ENCODE peak calls at places on chromosomes 3 and 15, in five cellular contexts. X is ovary; W is naive thymus-derived CD4-positive, alpha-beta T cell; E is lung; V is mammary epithelial cell. Y is an unnamed sample. For H3K4me1, the result is how much of the 10 kb centered on the place peaks cover.

GRCh38 chr15:51380999-51381806 is 39.7 kb downstream of the GLDN start:
- DNase-seq in X (no peak), W (no peak), E (peak), V (peak), Y (peak)

GRCh38 chr3:180280601-180281000 is 243.9 kb upstream of the PEX5L start:
- DNase-seq in X (no peak), W (no peak), E (no peak), V (peak), Y (no peak)

GRCh38 chr3:98733778-98734281 is 29.3 kb upstream of the ST3GAL6 start:
- DNase-seq in X (no peak), W (no peak), E (no peak), V (peak), Y (no peak)

GRCh38 chr15:66291816-66292215 is 1.6 kb upstream of the DIS3L start:
- DNase-seq in X (no peak), W (no peak), E (no peak), V (peak), Y (no peak)

GRCh38 chr3:124529826-124530571 is 200.3 kb upstream of the UMPS start:
- DNase-seq in X (no peak), W (no peak), E (no peak), V (peak), Y (no peak)

GRCh38 chr15:71114887-71115566 is at the start of gene THSD4:
- DNase-seq in X (peak), W (peak), E (peak), V (peak), Y (peak)

GRCh38 chr3:63492464-63492863 is 160.0 kb upstream of the SNTN start:
- DNase-seq in X (no peak), W (no peak), E (no peak), V (no peak), Y (no peak)

GRCh38 chr3:9500108-9501050 is 53.2 kb downstream of the LHFPL4 start:
- DNase-seq in X (peak), W (peak), E (peak), V (peak), Y (no peak)

GRCh38 chr3:49805884-49806701 is 3.0 kb downstream of the INKA1 start:
- DNase-seq in X (peak), W (no peak), E (no peak), V (no peak), Y (no peak)

GRCh38 chr3:120432105-120432860 is 18.5 kb downstream of the FSTL1 start:
- DNase-seq in X (no peak), W (no peak), E (no peak), V (no peak), Y (peak)

GRCh38 chr3:52405066-52405465 is 39.8 kb downstream of the SEMA3G start:
- DNase-seq in X (peak), W (no peak), E (no peak), V (no peak), Y (no peak)

GRCh38 chr3:29721789-29722188 is 440.9 kb downstream of the RBMS3 start:
- DNase-seq in X (no peak), W (no peak), E (no peak), V (no peak), Y (no peak)

GRCh38 chr3:172341482-172342059 is 106.7 kb downstream of the GHSR start:
- DNase-seq in X (no peak), W (peak), E (no peak), V (peak), Y (peak)

GRCh38 chr15:66615846-66616245 is 50.0 kb upstream of the LCTL start:
- DNase-seq in X (no peak), W (no peak), E (no peak), V (no peak), Y (no peak)

GRCh38 chr3:38084019-38084968 is 45.3 kb downstream of the DLEC1 start:
- DNase-seq in X (no peak), W (peak), E (no peak), V (no peak), Y (no peak)

GRCh38 chr3:134338516-134339261 is 35.6 kb downstream of the AMOTL2 start:
- DNase-seq in X (no peak), W (no peak), E (no peak), V (no peak), Y (no peak)
- H3K4me1 ChIP-seq in X (under half), W (under half), E (under half), V (under half), Y (under half)

GRCh38 chr3:105539897-105540296 is 173.2 kb downstream of the ALCAM start:
- DNase-seq in X (no peak), W (no peak), E (no peak), V (no peak), Y (no peak)
- H3K4me3 ChIP-seq in X (no peak), W (no peak), E (no peak), V (no peak), Y (no peak)

DNA sequence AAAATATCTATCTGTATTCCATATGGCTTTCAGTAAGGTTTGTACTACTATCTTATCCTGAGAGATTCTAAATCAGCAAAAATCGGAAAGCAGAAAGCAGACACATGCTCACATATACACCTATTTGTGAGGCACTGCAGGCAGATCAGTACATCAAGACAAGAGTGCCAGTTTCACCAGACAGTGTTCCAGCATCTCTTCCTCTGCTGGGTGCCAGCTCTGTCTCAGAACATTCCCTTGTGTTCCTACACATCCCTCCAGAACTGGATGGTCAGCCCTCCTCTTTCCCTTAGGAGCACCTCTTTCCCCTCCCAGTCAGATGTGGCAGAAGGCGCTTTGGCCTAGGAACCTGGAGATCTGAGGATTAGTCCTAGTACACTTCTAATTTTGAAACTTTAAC is 121.3 kb upstream of the IL12A start:
- DNase-seq in X (no peak), W (no peak), E (no peak), V (no peak), Y (no peak)
- H3K27ac ChIP-seq in X (no peak), W (no peak), E (no peak), V (no peak), Y (no peak)

GRCh38 chr3:129112308-129113052 is 9.1 kb downstream of the RAB43 start:
- DNase-seq in X (no peak), W (no peak), E (no peak), V (no peak), Y (no peak)
- H3K4me1 ChIP-seq in X (under half), W (under half), E (under half), V (under half), Y (under half)

GRCh38 chr3:156207802-156208685 is 87.7 kb downstream of the KCNAB1 start:
- DNase-seq in X (no peak), W (no peak), E (no peak), V (no peak), Y (no peak)
- H3K4me3 ChIP-seq in X (no peak), W (no peak), E (no peak), V (no peak), Y (no peak)

DNA sequence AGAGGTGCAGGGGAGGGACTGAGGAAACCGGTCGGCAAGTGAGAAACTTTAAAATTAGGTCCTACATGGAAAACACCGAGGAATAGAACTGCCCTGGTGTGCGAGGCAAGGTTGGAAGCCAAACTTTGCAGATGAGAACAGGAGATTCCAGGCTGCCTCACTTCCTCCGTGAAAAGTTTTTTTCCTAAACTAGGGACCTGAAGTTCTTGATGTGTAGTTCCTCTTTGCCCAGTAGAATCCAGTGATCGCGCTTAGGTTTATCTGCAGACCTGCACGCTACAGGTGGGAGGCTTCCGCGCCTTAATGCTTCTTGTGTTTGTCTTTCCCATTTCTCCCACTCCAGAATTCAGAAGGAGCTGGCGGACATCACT is 5.3 kb downstream of the UBE2E1 start:
- DNase-seq in X (no peak), W (no peak), E (no peak), V (peak), Y (no peak)
- H3K27ac ChIP-seq in X (peak), W (peak), E (peak), V (peak), Y (no peak)

Y was measured in iPS DF 6.9.